ENCODE peak calls at places on chromosome 20, in nine cellular contexts. C is NCI-H1694, I is H4, O is T-helper 9 cell, B is IMR-90, X is T-cell, P is uterus, A is ACHN, F is psoas muscle. M is an unnamed sample.

GRCh38 chr20:62400021-62400420 is 7.1 kb downstream of the CABLES2 start:
- DNase-seq in C (no peak), I (no peak), O (no peak), B (no peak), X (no peak), P (no peak), A (no peak), F (no peak), M (no peak)

GRCh38 chr20:58892126-58892931 is 39.8 kb downstream of the GNAS start:
- DNase-seq in C (peak), I (peak), O (peak), B (peak), X (peak), P (peak), A (peak), F (peak), M (no peak)

GRCh38 chr20:24906806-24907205 is 42.3 kb upstream of the CST7 start:
- DNase-seq in C (no peak), I (no peak), O (no peak), B (no peak), X (no peak), P (no peak), A (no peak), F (no peak), M (no peak)

GRCh38 chr20:58251979-58252591 is 23.6 kb upstream of the ANKRD60 start:
- DNase-seq in C (no peak), I (peak), O (no peak), B (peak), X (no peak), P (no peak), A (peak), F (no peak), M (peak)

GRCh38 chr20:14264869-14265268 is 72.5 kb downstream of the FLRT3 start:
- DNase-seq in C (no peak), I (peak), O (no peak), B (peak), X (no peak), P (no peak), A (peak), F (no peak), M (peak)

GRCh38 chr20:61869750-61870507 is 195.8 kb downstream of the TAF4 start:
- DNase-seq in C (no peak), I (no peak), O (no peak), B (no peak), X (no peak), P (no peak), A (no peak), F (no peak), M (no peak)

GRCh38 chr20:5153612-5154542 is 27.1 kb downstream of the CDS2 start:
- DNase-seq in C (no peak), I (no peak), O (no peak), B (peak), X (no peak), P (no peak), A (no peak), F (no peak), M (no peak)

GRCh38 chr20:16526433-16527380 is 46.5 kb downstream of the KIF16B start:
- DNase-seq in C (no peak), I (no peak), O (no peak), B (peak), X (no peak), P (no peak), A (no peak), F (no peak), M (no peak)

GRCh38 chr20:1462834-1463233 is 3.8 kb downstream of the NSFL1C start:
- DNase-seq in C (no peak), I (no peak), O (no peak), B (no peak), X (no peak), P (no peak), A (no peak), F (no peak), M (no peak)

GRCh38 chr20:43572891-43573290 is 14.1 kb downstream of the SGK2 start:
- DNase-seq in C (no peak), I (no peak), O (no peak), B (no peak), X (no peak), P (no peak), A (no peak), F (no peak), M (no peak)

GRCh38 chr20:57374343-57374930 is 16.8 kb upstream of the RBM38 start:
- DNase-seq in C (no peak), I (no peak), O (no peak), B (no peak), X (no peak), P (no peak), A (no peak), F (no peak), M (no peak)

GRCh38 chr20:59455392-59456341 is 148.7 kb upstream of the PHACTR3 start:
- DNase-seq in C (no peak), I (no peak), O (no peak), B (peak), X (no peak), P (no peak), A (peak), F (peak), M (no peak)

GRCh38 chr20:7207186-7207585 is 439.7 kb downstream of the BMP2 start:
- DNase-seq in C (no peak), I (no peak), O (no peak), B (no peak), X (no peak), P (no peak), A (no peak), F (no peak), M (no peak)

GRCh38 chr20:4272225-4272624 is 256.9 kb upstream of the RNF24 start:
- DNase-seq in C (no peak), I (no peak), O (no peak), B (no peak), X (no peak), P (no peak), A (no peak), F (no peak), M (no peak)

GRCh38 chr20:4957939-4958362 is 43.4 kb downstream of the SLC23A2 start:
- DNase-seq in C (no peak), I (no peak), O (no peak), B (peak), X (no peak), P (no peak), A (peak), F (no peak), M (no peak)

GRCh38 chr20:63090682-63091571 is 84.2 kb upstream of the BHLHE23 start:
- DNase-seq in C (no peak), I (no peak), O (no peak), B (no peak), X (no peak), P (peak), A (no peak), F (peak), M (no peak)

GRCh38 chr20:21981607-21982344 is 276.3 kb downstream of the PAX1 start:
- DNase-seq in C (no peak), I (no peak), O (no peak), B (no peak), X (no peak), P (no peak), A (no peak), F (no peak), M (peak)

GRCh38 chr20:33024609-33025317 is 6.7 kb upstream of the BPIFB6 start:
- DNase-seq in C (no peak), I (no peak), O (no peak), B (no peak), X (no peak), P (no peak), A (no peak), F (no peak), M (no peak)

GRCh38 chr20:35991142-35991771 is 22.9 kb downstream of the CNBD2 start:
- DNase-seq in C (peak), I (no peak), O (no peak), B (peak), X (no peak), P (no peak), A (peak), F (no peak), M (no peak)

GRCh38 chr20:2523919-2524434 is 12.4 kb upstream of the TMC2 start:
- DNase-seq in C (no peak), I (no peak), O (no peak), B (no peak), X (no peak), P (no peak), A (no peak), F (no peak), M (no peak)

GRCh38 chr20:62845818-62846527 is 15.6 kb downstream of the TCFL5 start:
- DNase-seq in C (peak), I (no peak), O (no peak), B (peak), X (no peak), P (no peak), A (no peak), F (no peak), M (no peak)

GRCh38 chr20:3658708-3659491 is 4.3 kb downstream of the GFRA4 start:
- DNase-seq in C (no peak), I (no peak), O (no peak), B (no peak), X (no peak), P (no peak), A (no peak), F (no peak), M (no peak)

M was measured in AG09309.